ENCODE peak calls at places on chromosomes 4 and X, in ten cellular contexts. X, I, H, B, N, D, M, J, Y and K are unnamed samples.
A peak's percentile ranks its signal among the peaks of the same experiment; 100 is the strongest.

GRCh38 chr4:56410247-56410646 is 23.0 kb upstream of the AASDH start:
- DNase-seq in X (peak; percentile 78), I (no peak), H (peak; percentile 83), B (no peak), N (peak; percentile 96), D (peak; percentile 80), M (peak; percentile 47), J (peak; percentile 89), Y (no peak), K (no peak)

GRCh38 chr4:57037982-57038604 is 59.4 kb downstream of the POLR2B start:
- DNase-seq in X (peak; percentile 59), I (no peak), H (peak; percentile 82), B (peak; percentile 58), N (peak; percentile 32), D (peak; percentile 51), M (peak; percentile 67), J (peak; percentile 23), Y (peak; percentile 48), K (peak; percentile 50)

GRCh38 chrX:39705299-39705698 is 392.5 kb downstream of the BCOR start:
- DNase-seq in X (peak; percentile 44), I (no peak), H (no peak), B (peak; percentile 60), N (peak; percentile 64), D (peak; percentile 79), M (peak; percentile 67), J (peak; percentile 29), Y (no peak), K (peak; percentile 85)

GRCh38 chr4:157961591-157961990 is 211.2 kb downstream of the GASK1B start:
- DNase-seq in X (no peak), I (no peak), H (no peak), B (no peak), N (no peak), D (no peak), M (no peak), J (no peak), Y (no peak), K (no peak)

GRCh38 chrX:49129427-49129826 is 5.9 kb upstream of the GPKOW start:
- DNase-seq in X (no peak), I (no peak), H (no peak), B (no peak), N (no peak), D (no peak), M (no peak), J (no peak), Y (no peak), K (no peak)

GRCh38 chr4:2482693-2483092 is 13.8 kb downstream of the RNF4 start:
- DNase-seq in X (peak; percentile 24), I (peak; percentile 26), H (no peak), B (peak; percentile 58), N (no peak), D (no peak), M (no peak), J (no peak), Y (no peak), K (peak; percentile 77)

GRCh38 chr4:173119818-173120217 is 48.8 kb upstream of the GALNT7 start:
- DNase-seq in X (no peak), I (no peak), H (no peak), B (no peak), N (peak; percentile 70), D (no peak), M (no peak), J (no peak), Y (no peak), K (no peak)

GRCh38 chr4:158538176-158538575 is 16.5 kb downstream of the RXFP1 start:
- DNase-seq in X (no peak), I (no peak), H (no peak), B (no peak), N (peak; percentile 68), D (no peak), M (no peak), J (no peak), Y (no peak), K (no peak)

GRCh38 chrX:20294284-20294683 is 27.6 kb upstream of the RPS6KA3 start:
- DNase-seq in X (no peak), I (no peak), H (no peak), B (no peak), N (no peak), D (no peak), M (no peak), J (no peak), Y (no peak), K (no peak)

GRCh38 chrX:23854122-23854521 is 53.6 kb downstream of the APOO start:
- DNase-seq in X (no peak), I (no peak), H (no peak), B (no peak), N (no peak), D (no peak), M (no peak), J (no peak), Y (no peak), K (no peak)

GRCh38 chr4:123631699-123632098 is 235.1 kb downstream of the SPRY1 start:
- DNase-seq in X (no peak), I (no peak), H (no peak), B (no peak), N (peak; percentile 41), D (no peak), M (no peak), J (no peak), Y (no peak), K (no peak)

GRCh38 chr4:76640252-76640925 is 205.4 kb downstream of the SHROOM3 start:
- DNase-seq in X (no peak), I (no peak), H (no peak), B (no peak), N (no peak), D (no peak), M (peak; percentile 75), J (no peak), Y (no peak), K (no peak)

GRCh38 chrX:97551821-97552220 is 668.1 kb downstream of the RPA4 start:
- DNase-seq in X (no peak), I (no peak), H (no peak), B (no peak), N (no peak), D (no peak), M (no peak), J (no peak), Y (no peak), K (no peak)

GRCh38 chr4:56723831-56724230 is 42.7 kb upstream of the HOPX start:
- DNase-seq in X (no peak), I (no peak), H (no peak), B (no peak), N (no peak), D (no peak), M (no peak), J (no peak), Y (no peak), K (no peak)

GRCh38 chrX:154441564-154441963 is 2.4 kb upstream of the FAM50A start:
- DNase-seq in X (no peak), I (peak; percentile 43), H (no peak), B (no peak), N (no peak), D (no peak), M (no peak), J (no peak), Y (no peak), K (no peak)
- H3K9me3 ChIP-seq in X (no peaks in the 10 kb centered on the region), I (no peaks in the 10 kb centered on the region), H (no peaks in the 10 kb centered on the region), B (no peaks in the 10 kb centered on the region), N (no peaks in the 10 kb centered on the region), D (no peaks in the 10 kb centered on the region), M (no peaks in the 10 kb centered on the region), J (no peaks in the 10 kb centered on the region), Y (no peaks in the 10 kb centered on the region), K (no peaks in the 10 kb centered on the region)

DNA sequence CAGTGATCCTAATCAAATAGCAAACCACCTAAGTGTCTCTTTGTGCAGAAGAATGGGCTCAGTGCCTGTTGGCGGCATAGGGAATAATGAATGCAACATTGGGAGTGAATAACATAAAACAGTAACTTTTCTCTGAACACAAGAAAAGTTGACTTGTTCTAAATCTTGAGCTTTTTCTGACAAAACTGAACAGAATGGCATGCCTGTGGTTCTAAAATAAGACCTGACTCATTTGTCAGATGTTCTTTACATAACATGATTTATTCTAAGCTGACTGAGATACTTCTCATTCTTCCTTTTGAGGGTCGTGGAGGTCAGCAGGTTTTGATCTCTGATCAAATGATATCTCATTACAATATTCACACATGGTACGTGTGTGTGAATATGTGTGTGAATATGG is 165.4 kb upstream of the WDR1 start:
- DNase-seq in X (no peak), I (no peak), H (no peak), B (no peak), N (peak; percentile 58), D (no peak), M (no peak), J (no peak), Y (no peak), K (no peak)
- H3K27ac ChIP-seq in X (no peak overlapping the region), I (no peak overlapping the region), H (no peak overlapping the region), B (no peak overlapping the region), N (peak overlapping the region; percentile 91), D (no peak overlapping the region), M (no peak overlapping the region), J (no peak overlapping the region), Y (no peak overlapping the region), K (no peak overlapping the region)

DNA sequence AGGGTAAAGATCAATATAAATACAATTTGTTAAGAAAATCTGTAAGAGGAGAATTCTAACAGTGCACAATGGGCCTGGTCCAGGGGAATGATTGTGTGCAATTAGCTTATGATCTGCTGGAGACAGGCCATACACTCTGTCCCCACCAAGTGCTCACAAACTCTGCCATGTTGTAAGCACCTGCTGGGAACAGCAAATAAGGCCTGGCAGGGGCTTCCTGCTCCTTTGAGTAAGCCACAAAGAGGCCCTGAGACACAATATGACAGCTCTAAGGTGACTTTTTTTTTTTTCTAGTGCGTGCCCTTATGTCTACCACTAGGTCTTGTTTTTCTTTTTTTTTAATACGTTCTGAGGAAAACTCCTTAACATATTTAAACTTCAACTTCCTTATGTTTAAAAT is 866.3 kb upstream of the PCDH7 start:
- DNase-seq in X (no peak), I (no peak), H (peak; percentile 57), B (no peak), N (no peak), D (no peak), M (no peak), J (no peak), Y (no peak), K (no peak)
- H3K9me3 ChIP-seq in X (no peaks in the 10 kb centered on the region), I (no peaks in the 10 kb centered on the region), H (no peaks in the 10 kb centered on the region), B (peaks cover 8% of the 10 kb centered on the region), N (peaks cover 12% of the 10 kb centered on the region), D (no peaks in the 10 kb centered on the region), M (no peaks in the 10 kb centered on the region), J (no peaks in the 10 kb centered on the region), Y (no peaks in the 10 kb centered on the region), K (no peaks in the 10 kb centered on the region)

GRCh38 chrX:4735299-4735698 is 1021.9 kb upstream of the PRKX start:
- DNase-seq in X (no peak), I (no peak), H (no peak), B (no peak), N (no peak), D (no peak), M (no peak), J (no peak), Y (no peak), K (no peak)
- H3K27ac ChIP-seq in X (no peak overlapping the region), I (no peak overlapping the region), H (no peak overlapping the region), B (no peak overlapping the region), N (no peak overlapping the region), D (no peak overlapping the region), M (no peak overlapping the region), J (no peak overlapping the region), Y (no peak overlapping the region), K (no peak overlapping the region)

DNA sequence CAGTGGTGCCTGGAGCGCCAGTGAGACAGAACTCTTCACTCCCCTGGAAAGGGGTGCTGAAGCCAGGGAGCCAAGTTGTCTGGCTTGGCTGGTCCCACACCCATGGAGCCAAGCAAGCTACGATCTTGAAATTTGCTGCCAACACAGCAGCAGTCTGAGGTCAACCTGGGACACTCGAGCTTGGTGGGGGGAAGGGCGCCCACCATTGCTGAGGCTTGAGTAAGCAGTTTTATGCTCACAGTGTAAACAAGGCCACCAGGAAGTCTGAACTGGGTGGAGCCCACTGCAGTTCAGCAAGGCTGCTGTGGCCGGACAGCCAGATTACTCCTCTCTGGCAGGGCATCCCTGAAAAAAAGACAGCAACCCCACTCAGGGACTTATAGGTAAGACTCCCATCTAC is 149.5 kb downstream of the EDA2R start:
- DNase-seq in X (no peak), I (no peak), H (no peak), B (no peak), N (no peak), D (no peak), M (no peak), J (no peak), Y (no peak), K (no peak)
- H3K9me3 ChIP-seq in X (no peaks in the 10 kb centered on the region), I (no peaks in the 10 kb centered on the region), H (peaks cover 26% of the 10 kb centered on the region), B (no peaks in the 10 kb centered on the region), N (peaks cover 2% of the 10 kb centered on the region), D (no peaks in the 10 kb centered on the region), M (no peaks in the 10 kb centered on the region), J (no peaks in the 10 kb centered on the region), Y (no peaks in the 10 kb centered on the region), K (no peaks in the 10 kb centered on the region)